ENCODE peak calls at places on chromosomes 6 and 20, in six cellular contexts. C is occipital lobe, G is SJSA1, V is ACHN, W is fibroblast of lung, H is NCI-H1417 treated with DMSO at 0.1 percent for 48 hours. A is an unnamed sample.

GRCh38 chr20:35252037-35252461 is 25.6 kb downstream of the MMP24 start:
- DNase-seq in C (no peak), G (peak), V (no peak), W (no peak), H (no peak), A (no peak)

GRCh38 chr6:166898910-166899309 is 57.4 kb downstream of the RNASET2 start:
- DNase-seq in C (no peak), G (no peak), V (no peak), W (no peak), H (no peak), A (no peak)

GRCh38 chr20:42706762-42707161 is 482.9 kb downstream of the PTPRT start:
- DNase-seq in C (no peak), G (no peak), V (no peak), W (no peak), H (no peak), A (no peak)

GRCh38 chr6:114579486-114579885 is 236.7 kb upstream of the HS3ST5 start:
- DNase-seq in C (no peak), G (no peak), V (no peak), W (no peak), H (no peak), A (no peak)

GRCh38 chr20:25437153-25437581 is 29.7 kb downstream of the GINS1 start:
- DNase-seq in C (no peak), G (no peak), V (no peak), W (peak), H (no peak), A (no peak)

GRCh38 chr6:148146717-148147116 is 195.9 kb upstream of the SASH1 start:
- DNase-seq in C (no peak), G (no peak), V (no peak), W (peak), H (no peak), A (no peak)

GRCh38 chr20:59185809-59186208 is 22.2 kb downstream of the ZNF831 start:
- DNase-seq in C (no peak), G (no peak), V (peak), W (no peak), H (no peak), A (no peak)

GRCh38 chr6:1080453-1081328 is 231.2 kb upstream of the FOXQ1 start:
- DNase-seq in C (no peak), G (no peak), V (no peak), W (no peak), H (no peak), A (no peak)

GRCh38 chr6:109687271-109687721 is 3.7 kb downstream of the AK9 start:
- DNase-seq in C (peak), G (no peak), V (peak), W (peak), H (no peak), A (no peak)

GRCh38 chr6:114085206-114085605 is 114.3 kb upstream of the HDAC2 start:
- DNase-seq in C (no peak), G (peak), V (no peak), W (peak), H (no peak), A (no peak)

GRCh38 chr20:23305098-23305497 is 45.5 kb upstream of the NXT1 start:
- DNase-seq in C (no peak), G (peak), V (no peak), W (peak), H (no peak), A (no peak)

GRCh38 chr6:16108996-16109658 is 19.8 kb upstream of the MYLIP start:
- DNase-seq in C (no peak), G (no peak), V (no peak), W (no peak), H (no peak), A (no peak)

GRCh38 chr20:57655812-57656161 is 35.6 kb upstream of the ZBP1 start:
- DNase-seq in C (no peak), G (no peak), V (no peak), W (no peak), H (no peak), A (no peak)

GRCh38 chr20:52010541-52010940 is 181.0 kb downstream of the ZFP64 start:
- DNase-seq in C (no peak), G (no peak), V (no peak), W (no peak), H (no peak), A (no peak)

GRCh38 chr20:46638367-46639274 is 12.6 kb downstream of the SLC13A3 start:
- DNase-seq in C (no peak), G (no peak), V (no peak), W (no peak), H (no peak), A (no peak)

GRCh38 chr6:71204741-71205140 is 83.9 kb upstream of the OGFRL1 start:
- DNase-seq in C (no peak), G (no peak), V (no peak), W (no peak), H (no peak), A (no peak)

GRCh38 chr6:38567436-38567835 is 72.3 kb downstream of the BTBD9 start:
- DNase-seq in C (peak), G (no peak), V (peak), W (peak), H (no peak), A (peak)

GRCh38 chr20:1624811-1625690 is 5.2 kb upstream of the SIRPB1 start:
- DNase-seq in C (no peak), G (no peak), V (no peak), W (no peak), H (no peak), A (no peak)

GRCh38 chr6:72622094-72622540 is 253 bp downstream of the KCNQ5 start:
- DNase-seq in C (no peak), G (peak), V (peak), W (peak), H (peak), A (no peak)

GRCh38 chr6:97394160-97394748 is 111.2 kb upstream of the MMS22L start:
- DNase-seq in C (peak), G (peak), V (peak), W (peak), H (peak), A (peak)

GRCh38 chr6:148720897-148721296 is 25.9 kb upstream of the UST start:
- DNase-seq in C (no peak), G (no peak), V (no peak), W (peak), H (no peak), A (no peak)

GRCh38 chr6:68958327-68958726 is 323.2 kb downstream of the ADGRB3 start:
- DNase-seq in C (no peak), G (no peak), V (no peak), W (peak), H (no peak), A (no peak)

GRCh38 chr20:4167261-4168004 is 152.1 kb upstream of the RNF24 start:
- DNase-seq in C (peak), G (no peak), V (no peak), W (no peak), H (no peak), A (no peak)

GRCh38 chr20:17768267-17768666 is 68.5 kb downstream of the BANF2 start:
- DNase-seq in C (no peak), G (no peak), V (no peak), W (no peak), H (no peak), A (no peak)

GRCh38 chr20:63434599-63435378 is 37.7 kb downstream of the KCNQ2 start:
- DNase-seq in C (peak), G (peak), V (peak), W (peak), H (no peak), A (peak)

GRCh38 chr20:58086763-58087566 is 141.5 kb downstream of the ANKRD60 start:
- DNase-seq in C (no peak), G (peak), V (peak), W (peak), H (no peak), A (no peak)

GRCh38 chr20:7682916-7683315 is 257.3 kb downstream of the HAO1 start:
- DNase-seq in C (no peak), G (no peak), V (no peak), W (no peak), H (no peak), A (no peak)

GRCh38 chr6:142696689-142697088 is 248.3 kb downstream of the HIVEP2 start:
- DNase-seq in C (no peak), G (no peak), V (no peak), W (no peak), H (no peak), A (no peak)

A was measured in smooth muscle cell of the brain vasculature.